ENCODE peak calls at places on chromosomes 2 and 18, in six cellular contexts. W is lower lobe of right lung, Z is MM.1S, N is vagina, V is astrocyte, J is K562. M is an unnamed sample.
A peak's percentile ranks its signal among the peaks of the same experiment; 100 is the strongest.

GRCh38 chr2:120430957-120431356 is 85.0 kb downstream of the INHBB start:
- DNase-seq in W (no peak), Z (no peak), N (no peak), V (no peak), J (no peak), M (no peak)

GRCh38 chr2:70029814-70030409 is 57.4 kb upstream of the PCBP1 start:
- DNase-seq in W (peak; percentile 48), Z (peak; percentile 42), N (no peak), V (peak; percentile 27), J (peak; percentile 89), M (peak; percentile 53)

GRCh38 chr2:101873543-101873942 is 118.2 kb upstream of the IL1R2 start:
- DNase-seq in W (no peak), Z (no peak), N (no peak), V (no peak), J (peak; percentile 7), M (no peak)

GRCh38 chr2:74138952-74139323 is 8.8 kb downstream of the BOLA3 start:
- DNase-seq in W (no peak), Z (no peak), N (no peak), V (no peak), J (peak; percentile 47), M (no peak)

GRCh38 chr2:100844514-100844913 is 24.6 kb downstream of the NPAS2 start:
- DNase-seq in W (no peak), Z (no peak), N (no peak), V (no peak), J (no peak), M (no peak)

GRCh38 chr2:64838817-64839216 is 150.4 kb upstream of the SLC1A4 start:
- DNase-seq in W (peak; percentile 60), Z (no peak), N (no peak), V (peak; percentile 93), J (no peak), M (no peak)

GRCh38 chr2:153059338-153060052 is 341.1 kb downstream of the ARL6IP6 start:
- DNase-seq in W (no peak), Z (peak; percentile 84), N (no peak), V (peak; percentile 64), J (no peak), M (no peak)

GRCh38 chr2:181070119-181070833 is 89.9 kb downstream of the UBE2E3 start:
- DNase-seq in W (no peak), Z (no peak), N (no peak), V (peak; percentile 70), J (peak; percentile 21), M (no peak)

GRCh38 chr2:119823734-119824334 is 64.1 kb downstream of the PTPN4 start:
- DNase-seq in W (no peak), Z (peak; percentile 15), N (no peak), V (peak; percentile 19), J (peak; percentile 42), M (no peak)

GRCh38 chr2:217010173-217010572 is 150.3 kb upstream of the TNP1 start:
- DNase-seq in W (no peak), Z (no peak), N (no peak), V (no peak), J (no peak), M (no peak)

GRCh38 chr18:35513181-35513932 is 15.6 kb upstream of the INO80C start:
- DNase-seq in W (no peak), Z (no peak), N (no peak), V (peak; percentile 81), J (no peak), M (peak; percentile 31)

GRCh38 chr2:24052951-24053350 is 3.4 kb downstream of the FKBP1B start:
- DNase-seq in W (no peak), Z (no peak), N (no peak), V (no peak), J (no peak), M (no peak)

GRCh38 chr2:110691612-110692258 is 13.9 kb upstream of the BUB1 start:
- DNase-seq in W (no peak), Z (peak; percentile 4), N (no peak), V (no peak), J (peak; percentile 44), M (no peak)

GRCh38 chr2:233831011-233831721 is 23.2 kb downstream of the HJURP start:
- DNase-seq in W (no peak), Z (no peak), N (no peak), V (no peak), J (no peak), M (no peak)

GRCh38 chr2:48129256-48129950 is 223.1 kb upstream of the FBXO11 start:
- DNase-seq in W (no peak), Z (no peak), N (no peak), V (peak; percentile 37), J (no peak), M (no peak)

GRCh38 chr18:76256897-76257500 is 238.0 kb downstream of the ZNF516 start:
- DNase-seq in W (no peak), Z (peak; percentile 64), N (no peak), V (peak; percentile 49), J (no peak), M (no peak)

GRCh38 chr2:149314687-149315086 is 15.7 kb upstream of the LYPD6 start:
- DNase-seq in W (no peak), Z (no peak), N (no peak), V (no peak), J (no peak), M (no peak)

GRCh38 chr2:134131681-134132486 is 122.0 kb upstream of the MGAT5 start:
- DNase-seq in W (no peak), Z (peak; percentile 32), N (no peak), V (no peak), J (no peak), M (no peak)

GRCh38 chr2:134132487-134132857 is 121.4 kb upstream of the MGAT5 start:
- DNase-seq in W (no peak), Z (no peak), N (no peak), V (no peak), J (no peak), M (no peak)

GRCh38 chr2:134134313-134134706 is 119.6 kb upstream of the MGAT5 start:
- DNase-seq in W (no peak), Z (no peak), N (no peak), V (no peak), J (no peak), M (no peak)

GRCh38 chr2:134134827-134135226 is 119.0 kb upstream of the MGAT5 start:
- DNase-seq in W (no peak), Z (no peak), N (no peak), V (no peak), J (no peak), M (no peak)

GRCh38 chr2:134133622-134134312 is 120.1 kb upstream of the MGAT5 start:
- DNase-seq in W (no peak), Z (no peak), N (no peak), V (no peak), J (no peak), M (no peak)
- H3K27ac ChIP-seq in W (no peak overlapping the region), Z (no peak overlapping the region), N (no peak overlapping the region), V (no peak overlapping the region), J (no peak overlapping the region), M (no peak overlapping the region)

DNA sequence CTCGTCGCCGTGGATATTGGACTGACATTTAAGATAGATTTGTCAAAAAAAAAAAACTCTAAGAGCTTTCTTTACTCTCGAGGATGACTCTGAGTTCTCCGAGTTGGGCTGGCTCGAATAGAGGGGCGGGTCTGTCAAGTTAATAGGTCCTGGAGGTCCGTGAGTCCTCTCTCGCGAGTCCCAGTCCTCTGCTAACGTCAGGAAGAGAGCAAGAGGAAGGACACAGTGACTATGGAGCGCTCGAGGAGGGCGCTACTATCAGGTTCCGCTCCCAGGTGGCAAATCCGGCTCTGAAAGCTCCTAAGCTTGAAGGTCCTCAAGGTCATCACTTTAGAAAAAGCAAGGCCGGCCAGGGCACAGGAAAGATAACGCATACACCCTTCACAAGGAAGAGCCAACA is 404 bp upstream of the AKAIN1 start:
- DNase-seq in W (no peak), Z (no peak), N (no peak), V (no peak), J (no peak), M (no peak)
- H3K4me3 ChIP-seq in W (no peak overlapping the region), Z (no peak overlapping the region), N (no peak overlapping the region), V (no peak overlapping the region), J (no peak overlapping the region), M (no peak overlapping the region)

GRCh38 chr2:207075456-207075855 is 90.3 kb downstream of the KLF7 start:
- DNase-seq in W (no peak), Z (no peak), N (no peak), V (no peak), J (no peak), M (no peak)

GRCh38 chr2:207073791-207074678 is 91.7 kb downstream of the KLF7 start:
- DNase-seq in W (no peak), Z (no peak), N (no peak), V (peak; percentile 6), J (no peak), M (peak; percentile 48)

GRCh38 chr2:207083361-207084080 is 82.2 kb downstream of the KLF7 start:
- DNase-seq in W (no peak), Z (no peak), N (no peak), V (peak; percentile 33), J (no peak), M (no peak)

GRCh38 chr2:207082619-207083018 is 83.1 kb downstream of the KLF7 start:
- DNase-seq in W (no peak), Z (no peak), N (no peak), V (no peak), J (no peak), M (no peak)

DNA sequence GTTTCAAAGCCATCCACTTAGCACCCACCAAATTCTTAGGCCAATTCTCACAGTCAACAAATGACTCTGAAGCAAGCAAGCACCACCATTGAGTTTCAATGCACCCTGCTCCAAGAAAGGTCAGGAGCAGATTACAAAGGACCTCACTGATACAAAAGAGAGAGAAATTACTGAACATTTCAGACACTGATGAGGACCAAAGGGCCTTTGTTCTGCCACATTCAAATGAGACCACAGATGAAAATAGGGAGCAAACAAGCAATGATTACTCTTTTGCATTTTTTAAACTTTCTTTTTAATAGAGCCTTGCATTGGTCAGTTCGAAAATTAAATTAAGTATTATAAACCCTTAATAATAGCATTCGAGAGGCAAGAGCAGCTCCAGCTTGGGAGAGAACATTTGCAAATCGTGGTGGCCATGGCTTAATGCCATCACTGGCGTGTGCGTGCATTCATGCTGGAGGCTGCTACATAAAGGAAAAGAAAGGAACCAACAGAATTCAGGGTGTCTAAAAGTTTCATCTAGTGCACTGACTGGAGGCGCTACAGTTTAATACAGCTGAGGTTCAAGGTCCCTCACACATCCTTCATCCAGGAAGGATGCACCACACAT is 87.5 kb downstream of the KLF7 start:
- DNase-seq in W (no peak), Z (no peak), N (no peak), V (no peak), J (no peak), M (no peak)
- H3K27ac ChIP-seq in W (no peak overlapping the region), Z (no peak overlapping the region), N (no peak overlapping the region), V (no peak overlapping the region), J (no peak overlapping the region), M (no peak overlapping the region)

DNA sequence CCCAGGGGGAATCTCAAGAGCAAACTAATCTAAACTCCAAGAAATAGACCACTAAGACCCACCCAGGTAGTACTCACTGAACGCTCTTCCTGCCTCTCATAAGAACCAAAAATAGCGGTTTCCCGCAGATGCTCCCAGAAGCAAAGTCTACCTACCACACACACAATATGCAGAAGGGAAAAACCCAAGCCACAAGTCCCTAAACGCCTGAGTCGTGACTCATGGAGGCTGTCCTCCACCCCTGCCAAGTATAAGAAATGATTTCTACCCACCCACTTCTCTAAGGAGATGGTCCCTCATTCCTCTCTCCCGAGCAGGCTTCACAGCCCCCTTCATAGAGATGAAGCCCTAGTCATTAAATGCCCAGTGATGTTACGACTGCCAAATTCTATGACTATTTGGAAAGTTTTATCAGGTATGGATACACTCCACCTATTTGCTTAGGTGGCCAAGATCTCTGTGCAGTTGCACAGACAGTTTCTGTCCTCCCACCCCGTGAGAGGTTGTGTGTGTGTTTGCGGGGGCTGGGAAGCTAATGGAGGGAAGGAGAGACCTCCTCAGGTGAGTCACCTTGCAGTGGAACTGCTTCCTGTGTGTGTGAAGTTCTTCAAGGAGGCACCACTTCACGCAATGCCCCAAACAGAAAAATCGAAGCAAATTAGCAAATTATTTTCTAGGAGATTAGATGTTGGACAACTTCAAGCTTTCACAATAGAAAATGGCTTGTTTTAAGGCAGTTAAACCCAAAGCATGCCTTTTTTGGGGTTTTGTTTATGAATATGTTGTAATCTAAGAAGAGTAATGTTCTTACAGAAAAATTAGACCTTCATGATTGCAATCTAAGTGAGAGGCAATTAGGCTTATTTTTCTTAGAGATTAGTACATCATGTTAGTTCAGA is 175.1 kb downstream of the TGIF1 start:
- DNase-seq in W (no peak), Z (no peak), N (no peak), V (peak; percentile 99), J (peak; percentile 75), M (no peak)
- H3K4me3 ChIP-seq in W (no peak overlapping the region), Z (no peak overlapping the region), N (no peak overlapping the region), V (peak overlapping the region; percentile 38), J (peak overlapping the region; percentile 26), M (peak overlapping the region; percentile 33)

M was measured in psoas muscle.